ENCODE peak calls at places on chromosomes 2 and 18, in six cellular contexts. Q, W, A, R, F and N are unnamed samples.

GRCh38 chr2:190365499-190366204 is 22.3 kb downstream of the INPP1 start:
- DNase-seq in Q (no peak), W (no peak), A (no peak), R (no peak), F (no peak), N (no peak)

GRCh38 chr18:77063256-77063655 is 69.3 kb downstream of the MBP start:
- DNase-seq in Q (no peak), W (no peak), A (peak; percentile 69), R (no peak), F (no peak), N (no peak)

GRCh38 chr2:188512456-188512855 is 220.8 kb downstream of the GULP1 start:
- DNase-seq in Q (no peak), W (no peak), A (no peak), R (peak; percentile 33), F (peak; percentile 14), N (no peak)

GRCh38 chr2:132400169-132400900 is 16.3 kb upstream of the GPR39 start:
- DNase-seq in Q (no peak), W (no peak), A (no peak), R (no peak), F (no peak), N (no peak)

GRCh38 chr2:174021056-174021656 is 56.0 kb upstream of the SP3 start:
- DNase-seq in Q (no peak), W (no peak), A (no peak), R (no peak), F (no peak), N (no peak)

GRCh38 chr2:226478121-226478809 is 321.4 kb downstream of the IRS1 start:
- DNase-seq in Q (peak; percentile 82), W (no peak), A (no peak), R (peak; percentile 89), F (no peak), N (no peak)

GRCh38 chr2:61726456-61727209 is 127.2 kb downstream of the FAM161A start:
- DNase-seq in Q (no peak), W (no peak), A (no peak), R (no peak), F (no peak), N (no peak)

GRCh38 chr2:56587456-56587855 is 403.7 kb downstream of the CCDC85A start:
- DNase-seq in Q (no peak), W (no peak), A (no peak), R (no peak), F (no peak), N (no peak)

GRCh38 chr2:234768608-234769196 is 183.1 kb upstream of the SH3BP4 start:
- DNase-seq in Q (no peak), W (no peak), A (no peak), R (no peak), F (no peak), N (no peak)

GRCh38 chr2:221137385-221137784 is 434.7 kb downstream of the EPHA4 start:
- DNase-seq in Q (no peak), W (no peak), A (no peak), R (no peak), F (no peak), N (no peak)

GRCh38 chr18:32349728-32350395 is 120.8 kb downstream of the GAREM1 start:
- DNase-seq in Q (peak; percentile 91), W (no peak), A (no peak), R (peak; percentile 82), F (no peak), N (peak; percentile 80)

GRCh38 chr18:5879479-5879882 is 15.8 kb downstream of the TMEM200C start:
- DNase-seq in Q (no peak), W (peak; percentile 27), A (no peak), R (peak; percentile 24), F (peak; percentile 39), N (no peak)

GRCh38 chr2:43939695-43940094 is 56.1 kb downstream of the LRPPRC start:
- DNase-seq in Q (no peak), W (no peak), A (no peak), R (no peak), F (no peak), N (no peak)

GRCh38 chr18:6624271-6624670 is 105.2 kb upstream of the ARHGAP28 start:
- DNase-seq in Q (no peak), W (no peak), A (no peak), R (no peak), F (no peak), N (no peak)

GRCh38 chr2:143685439-143686078 is 556.3 kb downstream of the ARHGAP15 start:
- DNase-seq in Q (no peak), W (no peak), A (no peak), R (no peak), F (peak; percentile 62), N (no peak)

GRCh38 chr2:24981742-24982141 is 10.0 kb upstream of the DNAJC27 start:
- DNase-seq in Q (no peak), W (no peak), A (no peak), R (no peak), F (no peak), N (no peak)

GRCh38 chr2:99554238-99554637 is 64.4 kb upstream of the REV1 start:
- DNase-seq in Q (no peak), W (no peak), A (no peak), R (no peak), F (no peak), N (no peak)
- TF ChIP-seq CTCF in Q (peak; percentile 38), W (no peak), A (no peak), R (peak; percentile 38), F (no peak), N (peak; percentile 78)

GRCh38 chr2:28267282-28267681 is 125.4 kb upstream of the FOSL2 start:
- DNase-seq in Q (no peak), W (no peak), A (no peak), R (no peak), F (no peak), N (no peak)

GRCh38 chr2:28268386-28268785 is 124.3 kb upstream of the FOSL2 start:
- DNase-seq in Q (no peak), W (no peak), A (no peak), R (no peak), F (no peak), N (no peak)

GRCh38 chr2:28269019-28269784 is 123.5 kb upstream of the FOSL2 start:
- DNase-seq in Q (peak; percentile 32), W (peak; percentile 46), A (no peak), R (peak; percentile 49), F (peak; percentile 56), N (no peak)

DNA sequence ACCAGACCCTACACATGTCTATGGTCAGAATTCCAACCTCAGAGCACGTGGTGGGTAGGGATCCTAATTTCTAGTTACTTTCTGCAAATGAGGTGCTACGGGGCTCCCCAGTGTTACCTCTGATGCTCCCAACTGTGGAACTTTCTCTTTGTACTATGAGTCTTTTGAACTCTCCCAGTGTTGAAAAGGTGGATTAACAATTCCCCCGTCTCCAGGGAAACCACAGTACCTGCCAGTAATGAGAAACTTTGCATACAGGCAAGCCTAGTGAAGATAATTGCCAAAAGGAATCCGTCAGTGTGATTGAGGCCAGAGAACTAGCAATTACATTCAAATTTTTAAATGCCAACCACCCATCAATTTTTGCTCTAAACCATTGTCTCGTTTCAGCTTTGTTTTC is 129.0 kb upstream of the FOSL2 start:
- DNase-seq in Q (no peak), W (no peak), A (no peak), R (no peak), F (no peak), N (no peak)
- TF ChIP-seq SIN3A in Q (no peak), W (no peak), A (no peak), R (no peak), F (no peak), N (no peak)

GRCh38 chr18:48788378-48788777 is 162.4 kb downstream of the SMAD7 start:
- DNase-seq in Q (no peak), W (no peak), A (no peak), R (no peak), F (no peak), N (no peak)
- TF ChIP-seq REST in Q (no peak), W (no peak), A (no peak), R (no peak), F (no peak), N (no peak)

GRCh38 chr2:63027220-63027619 is 23.4 kb upstream of the OTX1 start:
- DNase-seq in Q (no peak), W (no peak), A (no peak), R (no peak), F (no peak), N (no peak)

GRCh38 chr2:63018439-63018838 is 32.2 kb upstream of the OTX1 start:
- DNase-seq in Q (no peak), W (no peak), A (no peak), R (no peak), F (no peak), N (no peak)

GRCh38 chr2:63029058-63029457 is 21.6 kb upstream of the OTX1 start:
- DNase-seq in Q (no peak), W (no peak), A (no peak), R (no peak), F (no peak), N (no peak)

GRCh38 chr2:63023444-63023843 is 27.2 kb upstream of the OTX1 start:
- DNase-seq in Q (peak; percentile 54), W (peak; percentile 23), A (peak; percentile 12), R (peak; percentile 60), F (peak; percentile 41), N (peak; percentile 18)
- TF ChIP-seq CTCF in Q (peak; percentile 53), W (peak; percentile 47), A (peak; percentile 38), R (peak; percentile 57), F (peak; percentile 60), N (peak; percentile 65)

DNA sequence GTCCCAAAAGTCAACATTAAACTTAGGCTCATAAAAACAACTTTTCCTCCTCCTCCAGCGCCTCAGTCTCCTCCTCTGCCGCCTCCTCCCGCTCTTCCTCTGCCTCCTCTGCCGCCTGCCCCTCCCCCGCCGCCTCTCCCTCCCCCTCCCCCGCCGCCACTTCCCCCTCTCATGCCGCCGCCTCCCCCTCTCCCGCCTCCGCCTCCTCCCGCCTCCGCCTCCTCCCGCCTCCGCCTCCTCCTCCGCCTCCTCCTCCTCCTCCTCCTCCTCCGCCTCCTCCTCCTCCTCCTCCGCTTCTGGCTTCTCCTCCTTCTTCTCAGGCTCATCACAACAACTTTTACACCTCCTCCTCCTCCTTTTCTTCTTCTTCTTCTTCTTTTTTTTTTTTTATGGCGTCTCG is 599.9 kb downstream of the TMEM182 start:
- DNase-seq in Q (no peak), W (peak; percentile 12), A (no peak), R (no peak), F (peak; percentile 15), N (no peak)
- TF ChIP-seq SIN3A in Q (no peak), W (no peak), A (no peak), R (no peak), F (no peak), N (no peak)

GRCh38 chr2:240411261-240412160 is 24.0 kb upstream of the GPC1 start:
- DNase-seq in Q (no peak), W (no peak), A (no peak), R (no peak), F (no peak), N (no peak)

GRCh38 chr2:240413813-240414429 is 21.5 kb upstream of the GPC1 start:
- DNase-seq in Q (no peak), W (no peak), A (no peak), R (no peak), F (no peak), N (no peak)

GRCh38 chr2:240412211-240412830 is 23.1 kb upstream of the GPC1 start:
- DNase-seq in Q (no peak), W (no peak), A (no peak), R (no peak), F (no peak), N (no peak)

GRCh38 chr2:240410808-240411207 is 24.7 kb upstream of the GPC1 start:
- DNase-seq in Q (no peak), W (no peak), A (no peak), R (no peak), F (no peak), N (no peak)

GRCh38 chr2:240412975-240413812 is 22.3 kb upstream of the GPC1 start:
- DNase-seq in Q (no peak), W (peak; percentile 16), A (no peak), R (no peak), F (no peak), N (no peak)
- TF ChIP-seq REST in Q (no peak), W (no peak), A (no peak), R (no peak), F (no peak), N (no peak)